ENCODE peak calls at places on chromosomes 16 and 17, in nine cellular contexts. P, Z, X, J, H, M, W, R and O are unnamed samples.

GRCh38 chr16:35252356-35252936 is 1793.0 kb downstream of the TP53TG3F start:
- DNase-seq in P (no peak), Z (no peak), X (no peak), J (no peak), H (no peak), M (no peak), W (no peak), R (no peak), O (no peak)

GRCh38 chr17:56571456-56571855 is 22.0 kb upstream of the NOG start:
- DNase-seq in P (no peak), Z (no peak), X (no peak), J (no peak), H (no peak), M (no peak), W (no peak), R (no peak), O (no peak)

GRCh38 chr17:13786000-13786598 is 184.4 kb upstream of the HS3ST3A1 start:
- DNase-seq in P (no peak), Z (no peak), X (no peak), J (peak; percentile 44), H (no peak), M (no peak), W (no peak), R (peak; percentile 48), O (no peak)

GRCh38 chr16:81646561-81646960 is 132.5 kb upstream of the PLCG2 start:
- DNase-seq in P (no peak), Z (no peak), X (no peak), J (no peak), H (no peak), M (no peak), W (no peak), R (no peak), O (no peak)

GRCh38 chr16:86252596-86252995 is 257.7 kb upstream of the FOXF1 start:
- DNase-seq in P (peak; percentile 54), Z (no peak), X (no peak), J (no peak), H (no peak), M (no peak), W (peak; percentile 79), R (no peak), O (no peak)

GRCh38 chr17:1967092-1967662 is 58.0 kb downstream of the RTN4RL1 start:
- DNase-seq in P (peak; percentile 48), Z (no peak), X (no peak), J (no peak), H (no peak), M (no peak), W (peak; percentile 90), R (no peak), O (no peak)

GRCh38 chr16:69762843-69763556 is 868 bp downstream of the WWP2 start:
- DNase-seq in P (peak; percentile 39), Z (no peak), X (no peak), J (no peak), H (peak; percentile 6), M (no peak), W (no peak), R (no peak), O (no peak)

GRCh38 chr16:17160285-17160854 is 310.4 kb downstream of the XYLT1 start:
- DNase-seq in P (no peak), Z (no peak), X (no peak), J (peak; percentile 32), H (no peak), M (no peak), W (peak; percentile 52), R (no peak), O (no peak)

GRCh38 chr16:354286-354881 is 1.9 kb upstream of the AXIN1 start:
- DNase-seq in P (no peak), Z (no peak), X (no peak), J (no peak), H (no peak), M (no peak), W (no peak), R (no peak), O (no peak)

GRCh38 chr17:41284043-41284442 is 8.5 kb downstream of the KRTAP9-7 start:
- DNase-seq in P (no peak), Z (no peak), X (no peak), J (no peak), H (no peak), M (no peak), W (no peak), R (peak; percentile 75), O (no peak)

GRCh38 chr17:27481327-27481726 is 25.1 kb downstream of the KSR1 start:
- DNase-seq in P (no peak), Z (no peak), X (no peak), J (no peak), H (peak; percentile 24), M (no peak), W (no peak), R (no peak), O (no peak)

DNA sequence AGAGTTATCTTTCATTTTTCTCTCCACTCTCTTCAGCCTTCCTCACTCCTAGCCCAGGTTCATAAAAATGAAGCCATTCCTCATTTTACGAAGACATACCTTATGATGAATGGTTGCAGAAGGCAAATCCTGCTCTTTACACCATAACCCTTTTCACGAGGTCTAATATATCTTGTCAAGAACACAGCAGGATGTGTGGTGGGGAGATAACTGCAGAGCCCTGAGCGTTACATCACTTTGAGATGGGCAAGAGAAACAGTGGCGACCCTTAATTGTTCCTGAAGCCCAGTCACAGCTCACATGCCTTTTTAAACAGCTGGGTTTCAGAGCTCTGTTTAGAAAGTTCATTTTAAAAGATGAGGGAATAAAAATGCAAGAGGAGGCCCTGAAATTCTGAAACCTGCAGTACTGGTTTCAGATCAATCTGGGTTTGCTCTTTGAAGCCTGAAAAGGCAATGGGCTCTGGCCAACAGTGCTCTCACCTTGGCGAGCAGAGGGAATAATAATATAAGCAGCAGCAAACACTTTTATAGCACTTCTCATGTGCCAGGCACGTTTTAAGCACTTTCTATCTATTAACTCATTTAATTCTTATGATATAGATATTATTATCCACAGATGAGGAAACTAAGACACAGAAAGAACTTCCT is 2.9 kb downstream of the FAM117A start:
- DNase-seq in P (no peak), Z (no peak), X (no peak), J (no peak), H (no peak), M (no peak), W (no peak), R (no peak), O (no peak)
- H3K4me3 ChIP-seq in P (no peak overlapping the region), Z (no peak overlapping the region), X (no peak overlapping the region), J (no peak overlapping the region), H (peak overlapping the region; percentile 65), M (no peak overlapping the region), W (no peak overlapping the region), R (no peak overlapping the region), O (no peak overlapping the region)

DNA sequence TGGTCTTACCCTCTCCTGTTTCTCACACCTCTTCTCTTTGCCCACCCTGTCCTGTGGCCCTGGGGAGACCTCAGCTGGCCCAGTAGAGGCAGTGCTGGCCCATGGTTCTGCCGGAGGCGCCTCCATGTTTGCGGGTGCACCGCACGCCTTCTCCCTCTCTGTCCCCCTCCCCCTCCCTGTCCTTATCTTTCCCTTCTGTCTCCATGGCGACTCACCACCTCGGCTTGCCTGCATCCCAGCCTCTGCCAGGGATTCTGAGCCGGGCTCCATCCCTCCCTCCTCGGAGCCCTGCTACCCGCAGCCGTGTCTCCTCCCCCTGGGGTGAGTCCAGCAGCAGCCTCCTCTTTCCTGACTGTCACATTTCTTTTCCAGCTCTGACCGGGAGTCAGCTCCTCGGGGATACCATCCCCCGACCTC is at the start of gene RNF112:
- DNase-seq in P (no peak), Z (no peak), X (peak; percentile 81), J (no peak), H (no peak), M (no peak), W (peak; percentile 83), R (no peak), O (no peak)
- H3K4me3 ChIP-seq in P (no peak within 1 kb of the TSS), Z (no peak within 1 kb of the TSS), X (peak within 1 kb of the TSS; percentile 57), J (peak within 1 kb of the TSS; percentile 34), H (no peak within 1 kb of the TSS), M (no peak within 1 kb of the TSS), W (peak within 1 kb of the TSS; percentile 5), R (no peak within 1 kb of the TSS), O (no peak within 1 kb of the TSS)

GRCh38 chr16:79021991-79022390 is 578.5 kb downstream of the MAF start:
- DNase-seq in P (no peak), Z (no peak), X (no peak), J (no peak), H (no peak), M (no peak), W (no peak), R (no peak), O (no peak)

GRCh38 chr16:79013930-79014329 is 586.6 kb downstream of the MAF start:
- DNase-seq in P (no peak), Z (no peak), X (no peak), J (no peak), H (no peak), M (no peak), W (no peak), R (no peak), O (no peak)

DNA sequence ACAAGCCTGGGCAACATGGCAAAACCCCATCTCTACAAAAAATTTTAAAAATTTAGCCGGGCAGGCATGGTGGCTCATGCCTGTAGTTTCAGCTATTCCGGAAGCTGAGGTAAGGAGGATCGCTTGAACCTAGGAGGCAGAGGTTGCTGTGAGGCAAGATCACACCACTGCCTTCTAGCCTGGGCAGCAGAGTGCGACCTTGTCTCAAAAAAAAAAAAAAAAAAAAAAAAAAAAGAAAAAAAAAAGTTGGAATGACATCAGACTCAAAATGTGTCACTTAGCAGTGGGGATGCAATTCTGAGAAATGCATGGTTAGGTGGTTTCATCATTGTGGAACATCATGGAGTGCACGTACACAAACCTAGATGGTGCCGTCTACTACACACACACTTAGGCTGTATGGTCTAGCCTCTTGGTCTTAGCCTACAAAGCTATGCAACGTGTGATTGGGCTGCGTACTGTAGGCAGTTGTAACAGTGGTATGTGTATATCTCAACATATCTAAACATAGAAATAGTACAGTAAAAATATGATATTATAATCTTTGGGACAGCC is 581.5 kb downstream of the MAF start:
- DNase-seq in P (no peak), Z (no peak), X (no peak), J (no peak), H (no peak), M (no peak), W (no peak), R (no peak), O (no peak)
- H3K4me3 ChIP-seq in P (no peak overlapping the region), Z (no peak overlapping the region), X (no peak overlapping the region), J (no peak overlapping the region), H (no peak overlapping the region), M (no peak overlapping the region), W (no peak overlapping the region), R (no peak overlapping the region), O (no peak overlapping the region)

GRCh38 chr17:80499961-80500665 is 23.7 kb upstream of the NPTX1 start:
- DNase-seq in P (no peak), Z (no peak), X (no peak), J (no peak), H (no peak), M (no peak), W (peak; percentile 59), R (no peak), O (no peak)

GRCh38 chr17:80498920-80499410 is 22.6 kb upstream of the NPTX1 start:
- DNase-seq in P (no peak), Z (no peak), X (no peak), J (no peak), H (no peak), M (no peak), W (no peak), R (no peak), O (no peak)

GRCh38 chr17:80499536-80499935 is 23.1 kb upstream of the NPTX1 start:
- DNase-seq in P (no peak), Z (no peak), X (no peak), J (no peak), H (no peak), M (no peak), W (peak; percentile 66), R (no peak), O (no peak)

GRCh38 chr17:80497726-80498241 is 21.4 kb upstream of the NPTX1 start:
- DNase-seq in P (no peak), Z (no peak), X (no peak), J (no peak), H (no peak), M (no peak), W (no peak), R (no peak), O (no peak)

GRCh38 chr17:80498242-80498919 is 22.0 kb upstream of the NPTX1 start:
- DNase-seq in P (no peak), Z (no peak), X (no peak), J (no peak), H (no peak), M (no peak), W (peak; percentile 68), R (peak; percentile 8), O (no peak)
- H3K4me3 ChIP-seq in P (no peak overlapping the region), Z (no peak overlapping the region), X (no peak overlapping the region), J (no peak overlapping the region), H (no peak overlapping the region), M (no peak overlapping the region), W (no peak overlapping the region), R (no peak overlapping the region), O (no peak overlapping the region)